ENCODE peak calls at places on chromosome 11, in nine cellular contexts. L is heart left ventricle, P is foreskin keratinocyte, Y is A549, D is fibroblast of lung, K is heart right ventricle, O is DND-41, R is cardiac muscle cell, F is lower lobe of right lung. X is an unnamed sample.

GRCh38 chr11:32893091-32893946 is 708 bp downstream of the QSER1 start:
- DNase-seq in L (peak; percentile 74), F (peak; percentile 78), O (peak; percentile 76), P (no peak), R (peak; percentile 82), K (peak; percentile 30), Y (peak; percentile 65), D (peak; percentile 27), X (peak; percentile 48)

GRCh38 chr11:26188559-26188958 is 143.4 kb upstream of the ANO3 start:
- DNase-seq in F (no peak), Y (no peak), O (no peak), K (no peak), D (peak; percentile 77), R (no peak), L (no peak), P (no peak), X (no peak)

GRCh38 chr11:9046376-9046775 is 42.6 kb upstream of the NRIP3 start:
- DNase-seq in Y (no peak), P (no peak), D (no peak), L (no peak), K (no peak), F (no peak), O (no peak), R (peak; percentile 14), X (no peak)

GRCh38 chr11:117843666-117844484 is 19.3 kb upstream of the FXYD2 start:
- DNase-seq in P (peak; percentile 15), F (peak; percentile 84), R (peak; percentile 79), K (peak; percentile 88), O (peak; percentile 77), L (peak; percentile 77), D (peak; percentile 72), Y (peak; percentile 64), X (peak; percentile 80)

GRCh38 chr11:19409307-19409706 is 168.6 kb upstream of the E2F8 start:
- DNase-seq in R (peak; percentile 35), D (no peak), O (no peak), Y (no peak), K (no peak), F (no peak), P (no peak), L (no peak), X (no peak)

GRCh38 chr11:112632866-112633505 is 328.2 kb upstream of the NCAM1 start:
- DNase-seq in O (no peak), K (no peak), L (no peak), Y (no peak), R (no peak), F (no peak), D (no peak), P (no peak), X (no peak)

GRCh38 chr11:61611309-61611708 is 30.4 kb upstream of the SYT7 start:
- DNase-seq in F (no peak), Y (no peak), P (no peak), K (no peak), O (no peak), D (no peak), R (no peak), L (no peak), X (no peak)

GRCh38 chr11:13261600-13262061 is 16.0 kb upstream of the BMAL1 start:
- DNase-seq in R (no peak), O (no peak), Y (peak; percentile 84), P (peak; percentile 94), D (peak; percentile 80), K (no peak), L (no peak), F (no peak), X (no peak)

GRCh38 chr11:120815260-120816100 is 208.4 kb upstream of the TBCEL start:
- DNase-seq in Y (no peak), F (no peak), O (no peak), R (no peak), K (no peak), D (no peak), P (no peak), L (no peak), X (no peak)

GRCh38 chr11:63832336-63832735 is 6.6 kb upstream of the MARK2 start:
- DNase-seq in R (no peak), D (no peak), K (no peak), L (no peak), F (no peak), P (no peak), Y (no peak), O (no peak), X (no peak)

GRCh38 chr11:97367406-97368083 is 977.7 kb downstream of the JRKL start:
- DNase-seq in D (no peak), K (no peak), O (no peak), F (no peak), Y (no peak), P (no peak), R (no peak), L (no peak), X (no peak)

GRCh38 chr11:75105462-75105925 is 8.8 kb upstream of the OR2AT4 start:
- DNase-seq in D (no peak), P (no peak), O (no peak), F (no peak), Y (peak; percentile 54), K (no peak), L (no peak), R (peak; percentile 5), X (no peak)

GRCh38 chr11:111476961-111477360 is 35.2 kb downstream of the BTG4 start:
- DNase-seq in F (no peak), K (no peak), Y (no peak), D (peak; percentile 17), P (no peak), O (no peak), L (no peak), R (no peak), X (no peak)

GRCh38 chr11:14254533-14255530 is 104.2 kb downstream of the RRAS2 start:
- DNase-seq in Y (no peak), R (no peak), F (no peak), D (peak; percentile 27), O (no peak), L (no peak), P (no peak), K (no peak), X (no peak)

GRCh38 chr11:76208829-76209670 is 2.7 kb upstream of the WNT11 start:
- DNase-seq in O (peak; percentile 21), K (peak; percentile 86), F (peak; percentile 85), D (peak; percentile 37), P (no peak), R (peak; percentile 88), L (peak; percentile 81), Y (peak; percentile 79), X (peak; percentile 71)

GRCh38 chr11:105027671-105028070 is 4.7 kb upstream of the CASP5 start:
- DNase-seq in O (no peak), K (no peak), Y (no peak), P (no peak), F (no peak), D (no peak), L (no peak), R (no peak), X (no peak)

GRCh38 chr11:15801126-15801525 is 555.2 kb downstream of the SOX6 start:
- DNase-seq in L (no peak), D (no peak), P (no peak), F (no peak), O (no peak), Y (no peak), R (no peak), K (no peak), X (no peak)
- H3K27ac ChIP-seq in L (peak overlapping the region; percentile 91), D (no peak overlapping the region), P (no peak overlapping the region), F (peak overlapping the region; percentile 77), O (no peak overlapping the region), Y (no peak overlapping the region), R (no peak overlapping the region), K (no peak overlapping the region), X (no peak overlapping the region)

GRCh38 chr11:36281850-36282249 is 7.4 kb downstream of the COMMD9 start:
- DNase-seq in O (no peak), F (no peak), D (no peak), L (no peak), Y (no peak), K (no peak), R (no peak), P (no peak), X (no peak)
- H3K4me1 ChIP-seq in O (no peaks in the 10 kb centered on the region), F (peaks cover 6% of the 10 kb centered on the region), D (no peaks in the 10 kb centered on the region), L (no peaks in the 10 kb centered on the region), Y (no peaks in the 10 kb centered on the region), K (no peaks in the 10 kb centered on the region), R (no peaks in the 10 kb centered on the region), P (no peaks in the 10 kb centered on the region), X (peaks cover 5% of the 10 kb centered on the region)

DNA sequence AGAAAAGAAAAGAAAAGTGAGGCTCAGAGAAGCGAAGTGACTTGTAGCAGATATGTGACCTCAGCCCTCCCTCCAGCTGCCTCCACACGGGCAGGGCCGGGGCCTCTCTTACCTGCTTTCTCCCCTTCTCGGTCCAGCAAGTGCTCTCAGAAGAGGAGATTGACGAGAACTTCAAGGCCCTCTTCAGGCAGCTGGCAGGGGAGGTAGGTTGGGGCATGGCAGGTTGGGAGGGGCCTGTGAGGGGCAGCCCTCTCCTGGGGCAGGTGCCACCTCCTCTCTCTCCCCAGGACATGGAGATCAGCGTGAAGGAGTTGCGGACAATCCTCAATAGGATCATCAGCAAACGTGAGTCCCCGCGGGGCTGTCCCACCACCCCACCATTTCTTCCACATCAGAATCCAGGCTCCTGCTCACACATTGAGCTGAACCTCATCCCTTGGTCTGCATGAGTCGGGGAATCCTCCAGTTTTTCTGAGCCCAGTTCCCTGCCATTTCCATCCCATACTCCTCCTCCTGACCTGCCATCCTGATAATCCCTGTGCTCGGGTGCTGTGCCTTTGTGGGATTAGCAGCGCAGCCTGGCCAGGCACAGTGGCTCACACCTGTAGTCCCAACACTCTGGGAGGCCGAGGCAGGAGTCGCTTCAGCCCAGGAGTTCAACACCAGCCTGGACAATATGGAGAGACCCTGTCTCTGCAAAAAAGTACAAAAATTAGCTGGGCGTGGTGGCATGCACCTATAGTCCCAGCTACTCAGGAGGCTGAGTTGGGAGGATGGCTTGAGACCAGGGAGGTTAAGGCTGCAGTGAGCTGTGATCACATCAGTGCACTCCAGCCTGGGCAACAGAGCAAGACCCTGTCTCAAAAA is 26.4 kb downstream of the CAPN1 start:
- DNase-seq in L (no peak), P (no peak), R (no peak), K (no peak), Y (no peak), F (no peak), D (no peak), O (no peak), X (no peak)
- H3K27ac ChIP-seq in L (no peak overlapping the region), P (no peak overlapping the region), R (no peak overlapping the region), K (no peak overlapping the region), Y (no peak overlapping the region), F (no peak overlapping the region), D (no peak overlapping the region), O (no peak overlapping the region), X (no peak overlapping the region)

GRCh38 chr11:7537260-7537659 is 23.5 kb downstream of the PPFIBP2 start:
- DNase-seq in D (no peak), L (no peak), R (no peak), O (no peak), F (no peak), P (no peak), Y (no peak), K (no peak), X (no peak)

GRCh38 chr11:7536102-7536501 is 22.3 kb downstream of the PPFIBP2 start:
- DNase-seq in L (no peak), K (no peak), D (no peak), O (no peak), Y (peak; percentile 35), P (no peak), R (peak; percentile 28), F (no peak), X (no peak)

GRCh38 chr11:7538466-7539454 is 25.0 kb downstream of the PPFIBP2 start:
- DNase-seq in O (no peak), R (no peak), L (no peak), P (no peak), D (no peak), F (no peak), Y (no peak), K (no peak), X (no peak)

GRCh38 chr11:7540830-7541555 is 27.2 kb downstream of the PPFIBP2 start:
- DNase-seq in F (no peak), L (no peak), O (no peak), D (no peak), R (no peak), Y (no peak), K (no peak), P (no peak), X (no peak)

GRCh38 chr11:7538023-7538422 is 24.2 kb downstream of the PPFIBP2 start:
- DNase-seq in F (no peak), O (no peak), Y (no peak), L (peak; percentile 53), P (no peak), R (no peak), D (no peak), K (no peak), X (no peak)
- H3K4me1 ChIP-seq in F (peaks cover 22% of the 10 kb centered on the region), O (no peaks in the 10 kb centered on the region), Y (no peaks in the 10 kb centered on the region), L (no peaks in the 10 kb centered on the region), P (no peaks in the 10 kb centered on the region), R (no peaks in the 10 kb centered on the region), D (no peaks in the 10 kb centered on the region), K (peaks cover 11% of the 10 kb centered on the region), X (no peaks in the 10 kb centered on the region)

X was measured in CD4-positive, CD25-positive, alpha-beta regulatory T cell.